ENCODE peak calls at places on chromosome 13, in six cellular contexts. One of them, this sample, is unnamed.

GRCh38 chr13:74110053-74110452 is 24.2 kb downstream of the KLF12 start:
- DNase-seq in fibroblast of pulmonary artery: no peak
- DNase-seq in hepatic stellate cell: no peak
- DNase-seq in GF-D8: no peak
- DNase-seq in ascending aorta: no peak
- DNase-seq in aorta: no peak
- DNase-seq in this sample: no peak

GRCh38 chr13:91126806-91127205 is 220.7 kb upstream of the MIR17HG start:
- DNase-seq in fibroblast of pulmonary artery: peak
- DNase-seq in hepatic stellate cell: no peak
- DNase-seq in GF-D8: no peak
- DNase-seq in ascending aorta: no peak
- DNase-seq in aorta: peak
- DNase-seq in this sample: no peak

GRCh38 chr13:109803822-109804221 is 17.4 kb upstream of the IRS2 start:
- DNase-seq in fibroblast of pulmonary artery: no peak
- DNase-seq in hepatic stellate cell: no peak
- DNase-seq in GF-D8: no peak
- DNase-seq in ascending aorta: no peak
- DNase-seq in aorta: no peak
- DNase-seq in this sample: no peak

GRCh38 chr13:86856996-86857395 is 814.2 kb upstream of the SLITRK5 start:
- DNase-seq in fibroblast of pulmonary artery: no peak
- DNase-seq in hepatic stellate cell: no peak
- DNase-seq in GF-D8: no peak
- DNase-seq in ascending aorta: no peak
- DNase-seq in aorta: no peak
- DNase-seq in this sample: no peak

GRCh38 chr13:99129050-99129449 is 71.6 kb upstream of the UBAC2 start:
- DNase-seq in fibroblast of pulmonary artery: no peak
- DNase-seq in hepatic stellate cell: no peak
- DNase-seq in GF-D8: no peak
- DNase-seq in ascending aorta: no peak
- DNase-seq in aorta: no peak
- DNase-seq in this sample: no peak

GRCh38 chr13:51525567-51526165 is 58.6 kb upstream of the WDFY2 start:
- DNase-seq in fibroblast of pulmonary artery: no peak
- DNase-seq in hepatic stellate cell: no peak
- DNase-seq in GF-D8: no peak
- DNase-seq in ascending aorta: no peak
- DNase-seq in aorta: no peak
- DNase-seq in this sample: no peak

GRCh38 chr13:73168993-73169401 is 110.2 kb downstream of the KLF5 start:
- DNase-seq in fibroblast of pulmonary artery: peak
- DNase-seq in hepatic stellate cell: no peak
- DNase-seq in GF-D8: no peak
- DNase-seq in ascending aorta: no peak
- DNase-seq in aorta: no peak
- DNase-seq in this sample: no peak

GRCh38 chr13:94309997-94310842 is 169.3 kb downstream of the DCT start:
- DNase-seq in fibroblast of pulmonary artery: peak
- DNase-seq in hepatic stellate cell: peak
- DNase-seq in GF-D8: no peak
- DNase-seq in ascending aorta: no peak
- DNase-seq in aorta: no peak
- DNase-seq in this sample: peak

GRCh38 chr13:24557121-24557520 is 44.5 kb upstream of the PARP4 start:
- DNase-seq in fibroblast of pulmonary artery: peak
- DNase-seq in hepatic stellate cell: no peak
- DNase-seq in GF-D8: no peak
- DNase-seq in ascending aorta: no peak
- DNase-seq in aorta: no peak
- DNase-seq in this sample: no peak

GRCh38 chr13:26977541-26977940 is 194.1 kb downstream of the USP12 start:
- DNase-seq in fibroblast of pulmonary artery: peak
- DNase-seq in hepatic stellate cell: no peak
- DNase-seq in GF-D8: peak
- DNase-seq in ascending aorta: no peak
- DNase-seq in aorta: no peak
- DNase-seq in this sample: no peak

GRCh38 chr13:52851153-52851962 is 2.9 kb upstream of the PCDH8 start:
- DNase-seq in fibroblast of pulmonary artery: peak
- DNase-seq in hepatic stellate cell: peak
- DNase-seq in GF-D8: no peak
- DNase-seq in ascending aorta: no peak
- DNase-seq in aorta: no peak
- DNase-seq in this sample: no peak

GRCh38 chr13:109737606-109738005 is 48.8 kb downstream of the IRS2 start:
- DNase-seq in fibroblast of pulmonary artery: no peak
- DNase-seq in hepatic stellate cell: no peak
- DNase-seq in GF-D8: no peak
- DNase-seq in ascending aorta: no peak
- DNase-seq in aorta: no peak
- DNase-seq in this sample: no peak